ENCODE peak calls at places on chromosomes 13 and 19, in nine cellular contexts. B is transverse colon; S is thoracic aorta; U is AG04450; G is HepG2; C is astrocyte; F is A673; L is mammary epithelial cell; Q is CD4-positive, CD25-positive, alpha-beta regulatory T cell. T is an unnamed sample.

GRCh38 chr13:35917252-35917941 is 213.8 kb downstream of the DCLK1 start:
- DNase-seq in B (no peak), S (no peak), U (no peak), G (no peak), C (peak; percentile 50), F (peak; percentile 10), L (no peak), Q (no peak), T (no peak)

GRCh38 chr13:41546372-41547252 is 89.3 kb downstream of the RGCC start:
- DNase-seq in B (no peak), S (no peak), U (peak; percentile 32), G (peak; percentile 21), C (peak; percentile 93), F (no peak), L (peak; percentile 94), Q (no peak), T (no peak)

GRCh38 chr13:43153436-43154082 is 130.2 kb downstream of the DNAJC15 start:
- DNase-seq in B (no peak), S (no peak), U (peak; percentile 6), G (no peak), C (peak; percentile 94), F (no peak), L (peak; percentile 88), Q (no peak), T (no peak)

GRCh38 chr13:94860981-94861407 is 148.6 kb upstream of the SOX21 start:
- DNase-seq in B (no peak), S (no peak), U (no peak), G (no peak), C (peak; percentile 14), F (peak; percentile 32), L (no peak), Q (peak; percentile 11), T (no peak)

GRCh38 chr13:28867564-28867963 is 47.4 kb downstream of the MTUS2 start:
- DNase-seq in B (no peak), S (no peak), U (no peak), G (no peak), C (no peak), F (no peak), L (no peak), Q (no peak), T (no peak)

GRCh38 chr19:18223860-18224524 is 2.2 kb downstream of the PDE4C start:
- DNase-seq in B (peak; percentile 49), S (no peak), U (no peak), G (peak; percentile 63), C (no peak), F (peak; percentile 58), L (no peak), Q (peak; percentile 21), T (no peak)

GRCh38 chr13:33931397-33931987 is 113.5 kb downstream of the RFC3 start:
- DNase-seq in B (no peak), S (no peak), U (no peak), G (peak; percentile 65), C (peak; percentile 34), F (peak; percentile 60), L (peak; percentile 43), Q (no peak), T (no peak)

GRCh38 chr19:782195-783043 is 14.8 kb upstream of the PTBP1 start:
- DNase-seq in B (no peak), S (no peak), U (no peak), G (peak; percentile 89), C (peak; percentile 66), F (no peak), L (no peak), Q (no peak), T (no peak)

GRCh38 chr19:35932291-35932936 is 3.8 kb upstream of the LRFN3 start:
- DNase-seq in B (no peak), S (no peak), U (no peak), G (no peak), C (no peak), F (no peak), L (no peak), Q (no peak), T (no peak)

GRCh38 chr19:30070198-30070969 is 128.3 kb downstream of the URI1 start:
- DNase-seq in B (peak; percentile 4), S (no peak), U (no peak), G (no peak), C (no peak), F (no peak), L (no peak), Q (no peak), T (no peak)

GRCh38 chr13:46663216-46663615 is 110.2 kb downstream of the LRCH1 start:
- DNase-seq in B (no peak), S (no peak), U (no peak), G (no peak), C (no peak), F (no peak), L (no peak), Q (no peak), T (no peak)

DNA sequence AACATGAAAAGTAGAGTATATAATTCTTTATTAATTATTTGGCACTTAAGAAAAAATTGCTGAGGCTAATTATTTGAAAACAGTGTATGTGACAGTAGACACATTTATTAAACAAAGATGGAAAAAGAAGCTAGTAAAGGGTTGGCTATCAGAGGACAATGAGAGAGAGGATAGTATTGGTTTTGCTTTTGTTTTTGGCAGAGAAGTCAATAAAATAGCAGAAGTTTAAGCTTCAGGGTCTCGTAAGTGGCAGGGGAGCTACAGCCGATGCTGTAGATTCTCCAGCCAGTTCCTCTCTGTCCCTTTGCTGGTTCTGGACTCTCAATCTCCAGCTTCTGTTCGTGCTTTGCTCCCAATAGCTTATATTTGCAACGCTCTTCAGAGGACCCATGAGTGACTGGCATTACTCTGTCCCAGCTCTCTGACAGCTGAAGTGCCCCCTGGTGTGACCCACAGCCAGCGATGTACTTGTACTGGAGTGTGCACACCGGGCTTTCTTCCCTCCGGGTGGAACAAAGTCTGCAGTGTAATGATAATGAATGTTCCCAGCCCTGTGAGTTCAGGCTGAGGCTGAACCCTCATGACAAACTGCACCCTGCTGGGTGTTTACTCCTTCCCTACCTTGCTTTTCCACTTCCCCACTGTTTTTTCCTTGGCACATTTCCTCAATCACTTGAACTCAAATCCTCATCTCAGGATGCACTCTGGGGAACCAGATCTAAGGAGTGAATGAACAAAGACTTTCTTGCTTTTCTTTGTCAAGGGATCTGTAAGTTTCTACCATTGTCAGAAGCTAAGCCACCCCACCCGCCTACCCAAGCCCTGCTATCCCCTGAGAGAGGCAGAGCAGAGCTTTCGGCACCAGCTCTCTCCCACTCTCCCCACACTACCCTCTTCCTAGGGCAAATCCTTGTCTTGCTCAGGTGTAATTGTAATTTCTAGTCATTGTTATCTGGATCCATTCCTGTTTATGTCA is 254.8 kb downstream of the LHFPL6 start:
- DNase-seq in B (no peak), S (no peak), U (no peak), G (no peak), C (no peak), F (peak; percentile 72), L (no peak), Q (no peak), T (no peak)
- H3K27me3 ChIP-seq in B (no peaks in the 10 kb centered on the region), S (no peaks in the 10 kb centered on the region), U (no peaks in the 10 kb centered on the region), G (no peaks in the 10 kb centered on the region), C (no peaks in the 10 kb centered on the region), F (no peaks in the 10 kb centered on the region), L (no peaks in the 10 kb centered on the region), Q (no peaks in the 10 kb centered on the region), T (no peaks in the 10 kb centered on the region)

DNA sequence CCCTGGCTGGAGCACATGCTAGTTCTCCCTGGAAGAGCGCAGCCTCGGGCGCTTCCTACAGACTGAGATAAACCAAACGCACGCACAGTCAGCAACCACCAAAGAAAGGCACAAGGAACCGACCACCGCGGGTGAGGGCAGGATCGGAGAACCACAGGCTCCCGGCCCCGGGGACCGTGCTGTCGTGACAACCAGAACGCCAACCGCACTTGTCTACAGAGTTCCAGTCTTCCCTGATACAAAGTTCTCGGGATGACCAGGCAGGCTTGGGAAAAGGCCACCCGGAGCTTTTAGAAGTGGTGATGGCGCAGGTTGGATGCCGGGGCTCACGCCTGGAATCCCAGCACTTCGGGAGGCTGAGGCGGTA is 33.1 kb upstream of the CACTIN start:
- DNase-seq in B (no peak), S (no peak), U (no peak), G (no peak), C (no peak), F (no peak), L (no peak), Q (no peak), T (no peak)
- H3K4me3 ChIP-seq in B (no peak overlapping the region), S (no peak overlapping the region), U (no peak overlapping the region), G (no peak overlapping the region), C (no peak overlapping the region), F (no peak overlapping the region), L (no peak overlapping the region), Q (no peak overlapping the region), T (no peak overlapping the region)

DNA sequence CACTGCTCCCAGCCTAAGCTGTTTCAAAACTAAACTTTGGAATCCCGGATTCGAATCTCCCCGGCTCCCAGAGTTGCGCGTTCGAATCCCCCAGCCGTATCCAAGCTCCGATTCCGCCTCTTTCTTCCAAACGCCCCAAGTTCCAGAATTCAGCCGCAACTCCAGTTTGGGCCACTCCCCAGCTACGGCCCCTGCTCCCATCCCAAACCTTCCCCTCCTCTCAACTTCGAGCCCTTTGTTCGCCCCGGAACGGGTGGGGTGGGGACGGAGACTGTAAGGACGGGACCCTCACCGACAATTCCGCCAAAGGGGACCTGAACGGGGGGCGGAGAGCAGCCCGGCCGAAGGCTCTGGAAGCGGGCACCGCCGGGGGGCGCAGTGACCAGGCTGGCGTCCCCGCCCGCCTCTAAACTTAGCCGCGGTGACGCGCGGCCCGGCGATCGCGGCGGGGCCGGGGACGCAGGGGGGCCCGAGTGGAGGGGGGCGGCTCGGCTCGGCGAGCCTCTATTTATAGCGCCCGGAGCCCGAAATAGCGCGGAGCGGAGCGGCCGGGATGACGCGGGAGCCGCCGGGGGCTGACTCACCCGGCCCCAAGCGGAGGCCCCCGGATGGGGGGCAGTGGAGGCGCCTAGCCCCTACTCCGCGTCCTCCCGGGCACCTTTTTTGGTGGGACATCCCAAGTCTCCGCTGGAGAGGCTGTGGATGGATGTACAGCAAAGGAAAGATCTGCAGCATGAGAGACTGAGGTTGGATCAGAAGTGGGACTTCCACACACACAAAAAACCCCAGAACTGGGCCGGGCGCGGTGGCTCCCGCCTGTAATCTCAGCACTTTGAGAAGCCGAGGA is 4.9 kb upstream of the ERCC1 start:
- DNase-seq in B (peak; percentile 52), S (no peak), U (no peak), G (no peak), C (no peak), F (peak; percentile 63), L (no peak), Q (no peak), T (no peak)
- H3K27me3 ChIP-seq in B (peaks cover 25% of the 10 kb centered on the region), S (no peaks in the 10 kb centered on the region), U (no peaks in the 10 kb centered on the region), G (no peaks in the 10 kb centered on the region), C (no peaks in the 10 kb centered on the region), F (no peaks in the 10 kb centered on the region), L (no peaks in the 10 kb centered on the region), Q (peaks cover 2% of the 10 kb centered on the region), T (no peaks in the 10 kb centered on the region)

GRCh38 chr13:97367016-97367415 is 67.0 kb upstream of the RAP2A start:
- DNase-seq in B (no peak), S (no peak), U (no peak), G (no peak), C (peak; percentile 88), F (no peak), L (no peak), Q (no peak), T (no peak)
- H3K4me3 ChIP-seq in B (no peak overlapping the region), S (no peak overlapping the region), U (no peak overlapping the region), G (no peak overlapping the region), C (peak overlapping the region; percentile 27), F (no peak overlapping the region), L (no peak overlapping the region), Q (no peak overlapping the region), T (no peak overlapping the region)